ENCODE peak calls at places on chromosomes 3 and 15, in nine cellular contexts. H is bronchial epithelial cell, U is GM10248, E is progenitor cell of endocrine pancreas, Y is astrocyte of the spinal cord, F is AG09309, V is NB4, R is endodermal cell, Z is psoas muscle. P is an unnamed sample.

GRCh38 chr15:40150163-40150925 is 10.5 kb upstream of the BUB1B start:
- DNase-seq in H (peak; percentile 96), U (no peak), E (no peak), Y (peak; percentile 63), F (no peak), V (peak; percentile 72), R (peak; percentile 26), Z (peak; percentile 68), P (no peak)

GRCh38 chr3:37737134-37737533 is 124.5 kb upstream of the CTDSPL start:
- DNase-seq in H (no peak), U (no peak), E (no peak), Y (no peak), F (no peak), V (no peak), R (no peak), Z (no peak), P (peak; percentile 42)

GRCh38 chr3:124663690-124664089 is 66.6 kb upstream of the UMPS start:
- DNase-seq in H (peak; percentile 22), U (no peak), E (no peak), Y (peak; percentile 6), F (no peak), V (no peak), R (no peak), Z (no peak), P (no peak)

GRCh38 chr15:95449229-95449628 is 881.3 kb upstream of the NR2F2 start:
- DNase-seq in H (no peak), U (no peak), E (no peak), Y (no peak), F (no peak), V (no peak), R (no peak), Z (no peak), P (no peak)

GRCh38 chr3:172070799-172071198 is 31.4 kb downstream of the FNDC3B start:
- DNase-seq in H (no peak), U (no peak), E (no peak), Y (no peak), F (no peak), V (no peak), R (no peak), Z (no peak), P (no peak)

GRCh38 chr3:67875858-67876257 is 221.4 kb upstream of the SUCLG2 start:
- DNase-seq in H (no peak), U (no peak), E (no peak), Y (peak; percentile 1), F (no peak), V (no peak), R (no peak), Z (no peak), P (no peak)

GRCh38 chr3:50675179-50676030 is 678 bp downstream of the DOCK3 start:
- DNase-seq in H (no peak), U (peak; percentile 39), E (peak; percentile 78), Y (no peak), F (no peak), V (peak; percentile 20), R (peak; percentile 89), Z (peak; percentile 64), P (peak; percentile 78)

GRCh38 chr3:177646749-177647148 is 449.5 kb upstream of the TBL1XR1 start:
- DNase-seq in H (no peak), U (no peak), E (no peak), Y (no peak), F (no peak), V (peak; percentile 28), R (no peak), Z (no peak), P (no peak)

GRCh38 chr3:130644600-130645232 is 101.9 kb downstream of the PIK3R4 start:
- DNase-seq in H (no peak), U (no peak), E (no peak), Y (no peak), F (no peak), V (no peak), R (no peak), Z (no peak), P (no peak)

GRCh38 chr3:151477596-151478375 is 16.9 kb upstream of the IGSF10 start:
- DNase-seq in H (no peak), U (no peak), E (no peak), Y (no peak), F (no peak), V (no peak), R (peak; percentile 50), Z (no peak), P (no peak)

GRCh38 chr3:115960799-115961198 is 337.5 kb downstream of the GAP43 start:
- DNase-seq in H (no peak), U (peak; percentile 23), E (no peak), Y (no peak), F (no peak), V (no peak), R (no peak), Z (no peak), P (no peak)

GRCh38 chr3:399647-400046 is 203.1 kb downstream of the CHL1 start:
- DNase-seq in H (no peak), U (no peak), E (no peak), Y (no peak), F (no peak), V (no peak), R (no peak), Z (no peak), P (no peak)

GRCh38 chr3:72633534-72633933 is 214.7 kb downstream of the SHQ1 start:
- DNase-seq in H (no peak), U (no peak), E (no peak), Y (no peak), F (no peak), V (no peak), R (no peak), Z (no peak), P (no peak)

DNA sequence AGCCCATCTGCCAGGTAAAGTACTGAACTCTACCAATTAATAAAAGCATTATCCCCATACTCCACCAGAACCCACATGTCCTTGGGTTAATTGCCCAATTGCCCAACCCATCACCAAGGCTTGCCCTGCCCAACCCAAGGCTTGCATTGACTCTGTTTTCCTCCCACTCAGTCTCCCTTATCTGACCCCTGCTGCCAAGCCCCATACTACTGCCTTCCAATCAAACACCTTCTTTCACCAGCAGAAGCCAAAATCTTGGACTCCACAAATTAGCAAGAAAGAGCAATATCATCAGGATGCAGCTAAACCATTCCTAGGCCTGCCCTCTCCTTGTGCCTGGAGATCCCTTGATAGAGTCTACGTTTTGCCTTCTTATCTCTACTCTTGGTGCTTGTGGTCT is 602.9 kb downstream of the NTRK3 start:
- DNase-seq in H (no peak), U (no peak), E (no peak), Y (no peak), F (no peak), V (no peak), R (no peak), Z (no peak), P (no peak)
- TF ChIP-seq CTCF in H (no peak), U (no peak), E (no peak), Y (no peak), F (no peak), V (no peak), R (no peak), Z (no peak), P (no peak)

GRCh38 chr3:161247049-161247448 is 25.9 kb downstream of the NMD3 start:
- DNase-seq in H (no peak), U (no peak), E (no peak), Y (no peak), F (no peak), V (no peak), R (no peak), Z (no peak), P (no peak)
- TF ChIP-seq CTCF in H (no peak), U (no peak), E (no peak), Y (no peak), F (no peak), V (no peak), R (no peak), Z (no peak), P (no peak)

GRCh38 chr3:134066539-134067310 is 37.0 kb upstream of the SLCO2A1 start:
- DNase-seq in H (no peak), U (no peak), E (peak; percentile 5), Y (no peak), F (no peak), V (no peak), R (peak; percentile 36), Z (no peak), P (peak; percentile 62)

GRCh38 chr3:134061401-134061800 is 31.7 kb upstream of the SLCO2A1 start:
- DNase-seq in H (no peak), U (no peak), E (no peak), Y (no peak), F (no peak), V (no peak), R (peak; percentile 24), Z (no peak), P (peak; percentile 32)

GRCh38 chr3:134065252-134065651 is 35.5 kb upstream of the SLCO2A1 start:
- DNase-seq in H (no peak), U (no peak), E (peak; percentile 2), Y (no peak), F (no peak), V (no peak), R (no peak), Z (no peak), P (peak; percentile 27)

GRCh38 chr3:134065836-134066538 is 36.3 kb upstream of the SLCO2A1 start:
- DNase-seq in H (no peak), U (no peak), E (peak; percentile 2), Y (no peak), F (no peak), V (no peak), R (peak; percentile 10), Z (no peak), P (no peak)

DNA sequence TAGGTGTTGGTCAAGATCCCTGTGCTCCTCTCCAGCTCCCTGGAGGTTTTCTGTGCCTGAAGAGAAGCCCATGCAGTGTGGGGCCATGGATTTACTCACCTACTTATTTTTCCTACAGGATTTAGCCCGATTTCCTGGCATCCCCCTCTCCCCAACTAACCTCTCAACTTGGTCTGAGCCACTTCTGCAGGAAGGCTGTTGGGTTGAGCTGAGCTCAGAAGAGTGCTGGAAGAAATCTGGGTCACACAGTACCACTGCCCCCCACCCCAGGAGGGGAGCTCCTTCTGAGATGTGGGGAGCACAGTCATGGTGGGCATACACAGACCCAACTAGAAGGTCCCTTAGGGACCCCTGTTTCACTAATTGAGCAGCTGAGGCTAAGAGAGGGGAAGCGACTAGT is 34.4 kb upstream of the SLCO2A1 start:
- DNase-seq in H (no peak), U (no peak), E (no peak), Y (no peak), F (no peak), V (no peak), R (peak; percentile 10), Z (no peak), P (peak; percentile 25)
- TF ChIP-seq CTCF in H (no peak), U (no peak), E (no peak), Y (no peak), F (no peak), V (no peak), R (no peak), Z (no peak), P (no peak)

DNA sequence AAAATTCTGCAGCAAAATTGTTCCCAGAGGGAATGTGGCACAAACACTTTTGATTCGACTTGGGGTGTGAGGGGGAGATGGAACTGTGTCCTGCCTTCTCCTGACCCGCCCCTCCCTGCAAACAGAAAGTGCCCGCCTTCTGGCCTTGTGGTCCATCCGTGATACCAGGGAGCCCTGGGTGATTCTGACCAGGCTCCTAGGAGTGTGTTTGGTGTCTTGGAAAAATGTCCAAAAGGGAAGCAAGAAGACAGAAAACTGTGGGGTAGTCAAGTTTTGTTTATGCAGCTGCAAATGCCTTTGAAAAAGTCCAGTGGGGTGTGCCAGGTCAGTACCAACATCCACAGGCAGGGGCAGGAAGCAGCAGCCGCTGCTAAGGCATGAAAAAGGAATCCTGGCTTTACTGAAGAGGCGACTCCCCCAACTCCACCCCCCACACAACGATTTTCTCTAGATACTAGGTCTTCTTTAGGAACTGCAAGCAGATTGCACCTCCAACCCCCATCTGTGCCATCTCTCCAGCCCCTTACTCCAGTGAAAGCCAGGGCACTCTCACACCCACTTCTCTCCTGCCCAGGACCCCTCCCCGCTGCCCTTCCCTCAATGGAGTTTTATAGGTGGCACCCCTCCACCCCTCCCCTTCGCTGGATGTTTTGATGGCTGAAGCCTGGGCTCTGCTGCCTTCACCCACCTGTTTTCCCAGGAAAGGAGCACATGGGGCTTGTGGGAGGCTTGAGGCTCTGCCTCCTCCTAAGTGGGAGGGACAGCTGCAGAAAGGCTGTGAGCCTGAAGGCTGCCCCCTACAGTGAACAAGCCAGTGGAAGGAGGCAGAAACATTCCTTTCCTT is 82.4 kb upstream of the HERC1 start:
- DNase-seq in H (peak; percentile 15), U (no peak), E (no peak), Y (peak; percentile 53), F (no peak), V (peak; percentile 28), R (peak; percentile 89), Z (peak; percentile 51), P (no peak)
- TF ChIP-seq CTCF in H (peak; percentile 49), U (no peak), E (peak; percentile 38), Y (peak; percentile 61), F (peak; percentile 60), V (peak; percentile 16), R (peak; percentile 58), Z (peak; percentile 27), P (peak; percentile 64)

P was measured in type B pancreatic cell.